ENCODE peak calls at places on chromosome X, in four cellular contexts. One of them, this sample, is unnamed.

GRCh38 chrX:132488819-132489255 is at the start of gene MBNL3:
- DNase-seq in lower leg skin: peak; percentile 28
- DNase-seq in HFF-Myc: no peak
- DNase-seq in NB4: peak; percentile 83
- DNase-seq in this sample: peak; percentile 43

GRCh38 chrX:106302304-106302703 is 134.2 kb downstream of the PWWP3B start:
- DNase-seq in lower leg skin: no peak
- DNase-seq in HFF-Myc: no peak
- DNase-seq in NB4: no peak
- DNase-seq in this sample: no peak

GRCh38 chrX:103886624-103887023 is 54.6 kb upstream of the RAB9B start:
- DNase-seq in lower leg skin: no peak
- DNase-seq in HFF-Myc: no peak
- DNase-seq in NB4: no peak
- DNase-seq in this sample: no peak

GRCh38 chrX:110280954-110281353 is 36.9 kb downstream of the AMMECR1 start:
- DNase-seq in lower leg skin: no peak
- DNase-seq in HFF-Myc: peak; percentile 41
- DNase-seq in NB4: no peak
- DNase-seq in this sample: no peak

GRCh38 chrX:13376857-13377441 is 57.1 kb upstream of the ATXN3L start:
- DNase-seq in lower leg skin: peak; percentile 27
- DNase-seq in HFF-Myc: peak; percentile 78
- DNase-seq in NB4: peak; percentile 60
- DNase-seq in this sample: no peak

GRCh38 chrX:43267652-43268051 is 388.4 kb upstream of the MAOA start:
- DNase-seq in lower leg skin: no peak
- DNase-seq in HFF-Myc: no peak
- DNase-seq in NB4: no peak
- DNase-seq in this sample: no peak

GRCh38 chrX:20500949-20501348 is 234.2 kb upstream of the RPS6KA3 start:
- DNase-seq in lower leg skin: no peak
- DNase-seq in HFF-Myc: no peak
- DNase-seq in NB4: no peak
- DNase-seq in this sample: no peak

GRCh38 chrX:72018277-72019112 is 107.8 kb downstream of the NHSL2 start:
- DNase-seq in lower leg skin: peak; percentile 68
- DNase-seq in HFF-Myc: no peak
- DNase-seq in NB4: peak; percentile 92
- DNase-seq in this sample: peak; percentile 80

GRCh38 chrX:149222040-149222439 is 283.1 kb downstream of the IDS start:
- DNase-seq in lower leg skin: no peak
- DNase-seq in HFF-Myc: no peak
- DNase-seq in NB4: peak; percentile 6
- DNase-seq in this sample: no peak

GRCh38 chrX:79588233-79588632 is 221.1 kb upstream of the ITM2A start:
- DNase-seq in lower leg skin: no peak
- DNase-seq in HFF-Myc: no peak
- DNase-seq in NB4: no peak
- DNase-seq in this sample: no peak

GRCh38 chrX:130594453-130594916 is 192.7 kb downstream of the RBMX2 start:
- DNase-seq in lower leg skin: no peak
- DNase-seq in HFF-Myc: no peak
- DNase-seq in NB4: no peak
- DNase-seq in this sample: no peak

GRCh38 chrX:140733766-140734342 is 24.3 kb downstream of the LINC00632 start:
- DNase-seq in lower leg skin: no peak
- DNase-seq in HFF-Myc: peak; percentile 5
- DNase-seq in NB4: peak; percentile 58
- DNase-seq in this sample: no peak

GRCh38 chrX:13898603-13899002 is 81.7 kb upstream of the GPM6B start:
- DNase-seq in lower leg skin: no peak
- DNase-seq in HFF-Myc: no peak
- DNase-seq in NB4: no peak
- DNase-seq in this sample: no peak

GRCh38 chrX:23634181-23634580 is 33.1 kb upstream of the PRDX4 start:
- DNase-seq in lower leg skin: no peak
- DNase-seq in HFF-Myc: no peak
- DNase-seq in NB4: peak; percentile 11
- DNase-seq in this sample: no peak

GRCh38 chrX:155068165-155068564 is 2.8 kb downstream of the CMC4 start:
- DNase-seq in lower leg skin: no peak
- DNase-seq in HFF-Myc: peak; percentile 32
- DNase-seq in NB4: no peak
- DNase-seq in this sample: no peak

GRCh38 chrX:154398668-154399526 is 720 bp downstream of the RPL10 start:
- DNase-seq in lower leg skin: peak; percentile 84
- DNase-seq in HFF-Myc: no peak
- DNase-seq in NB4: peak; percentile 90
- DNase-seq in this sample: peak; percentile 75

GRCh38 chrX:153953342-153953830 is 8.9 kb upstream of the RENBP start:
- DNase-seq in lower leg skin: no peak
- DNase-seq in HFF-Myc: no peak
- DNase-seq in NB4: peak; percentile 72
- DNase-seq in this sample: peak; percentile 70

GRCh38 chrX:130347336-130347735 is 7.6 kb downstream of the SLC25A14 start:
- DNase-seq in lower leg skin: no peak
- DNase-seq in HFF-Myc: no peak
- DNase-seq in NB4: no peak
- DNase-seq in this sample: no peak

GRCh38 chrX:23559975-23560374 is 107.3 kb upstream of the PRDX4 start:
- DNase-seq in lower leg skin: no peak
- DNase-seq in HFF-Myc: no peak
- DNase-seq in NB4: no peak
- DNase-seq in this sample: no peak

GRCh38 chrX:5936438-5936837 is 292.2 kb downstream of the NLGN4X start:
- DNase-seq in lower leg skin: no peak
- DNase-seq in HFF-Myc: no peak
- DNase-seq in NB4: no peak
- DNase-seq in this sample: no peak

GRCh38 chrX:129655547-129656248 is 942 bp upstream of the APLN start:
- DNase-seq in lower leg skin: no peak
- DNase-seq in HFF-Myc: no peak
- DNase-seq in NB4: peak; percentile 31
- DNase-seq in this sample: no peak

GRCh38 chrX:1212532-1212931 is at the start of gene CRLF2:
- DNase-seq in lower leg skin: no peak
- DNase-seq in HFF-Myc: no peak
- DNase-seq in NB4: peak; percentile 89
- DNase-seq in this sample: no peak

GRCh38 chrX:1210844-1211243 is 1.6 kb downstream of the CRLF2 start:
- DNase-seq in lower leg skin: no peak
- DNase-seq in HFF-Myc: no peak
- DNase-seq in NB4: no peak
- DNase-seq in this sample: no peak

GRCh38 chrX:1215123-1215823 is 2.8 kb upstream of the CRLF2 start:
- DNase-seq in lower leg skin: no peak
- DNase-seq in HFF-Myc: no peak
- DNase-seq in NB4: peak; percentile 51
- DNase-seq in this sample: no peak

GRCh38 chrX:1213971-1214370 is 1.5 kb upstream of the CRLF2 start:
- DNase-seq in lower leg skin: no peak
- DNase-seq in HFF-Myc: no peak
- DNase-seq in NB4: no peak
- DNase-seq in this sample: no peak
- TF ChIP-seq CTCF in lower leg skin: no peak
- TF ChIP-seq CTCF in HFF-Myc: no peak
- TF ChIP-seq CTCF in NB4: no peak
- TF ChIP-seq CTCF in this sample: no peak

GRCh38 chrX:95071052-95071451 is 1397.0 kb downstream of the FAM133A start:
- DNase-seq in lower leg skin: no peak
- DNase-seq in HFF-Myc: no peak
- DNase-seq in NB4: no peak
- DNase-seq in this sample: no peak
- TF ChIP-seq CTCF in lower leg skin: no peak
- TF ChIP-seq CTCF in HFF-Myc: no peak
- TF ChIP-seq CTCF in NB4: no peak
- TF ChIP-seq CTCF in this sample: no peak

GRCh38 chrX:55715847-55716246 is 1.7 kb upstream of the RRAGB start:
- DNase-seq in lower leg skin: no peak
- DNase-seq in HFF-Myc: no peak
- DNase-seq in NB4: peak; percentile 20
- DNase-seq in this sample: no peak
- TF ChIP-seq CTCF in lower leg skin: no peak
- TF ChIP-seq CTCF in HFF-Myc: no peak
- TF ChIP-seq CTCF in NB4: peak; percentile 12
- TF ChIP-seq CTCF in this sample: no peak

GRCh38 chrX:151680805-151681204 is 14.5 kb upstream of the PRRG3 start:
- DNase-seq in lower leg skin: no peak
- DNase-seq in HFF-Myc: no peak
- DNase-seq in NB4: peak; percentile 60
- DNase-seq in this sample: peak; percentile 21
- TF ChIP-seq CTCF in lower leg skin: peak; percentile 30
- TF ChIP-seq CTCF in HFF-Myc: peak; percentile 55
- TF ChIP-seq CTCF in NB4: peak; percentile 56
- TF ChIP-seq CTCF in this sample: peak; percentile 49

GRCh38 chrX:69062493-69062892 is 102.8 kb downstream of the PJA1 start:
- DNase-seq in lower leg skin: no peak
- DNase-seq in HFF-Myc: no peak
- DNase-seq in NB4: no peak
- DNase-seq in this sample: no peak

GRCh38 chrX:69065451-69065850 is 99.8 kb downstream of the PJA1 start:
- DNase-seq in lower leg skin: no peak
- DNase-seq in HFF-Myc: no peak
- DNase-seq in NB4: no peak
- DNase-seq in this sample: no peak

GRCh38 chrX:69066021-69066757 is 99.1 kb downstream of the PJA1 start:
- DNase-seq in lower leg skin: no peak
- DNase-seq in HFF-Myc: no peak
- DNase-seq in NB4: no peak
- DNase-seq in this sample: no peak

GRCh38 chrX:69063486-69063885 is 101.8 kb downstream of the PJA1 start:
- DNase-seq in lower leg skin: no peak
- DNase-seq in HFF-Myc: no peak
- DNase-seq in NB4: no peak
- DNase-seq in this sample: no peak

GRCh38 chrX:69060631-69061408 is 104.4 kb downstream of the PJA1 start:
- DNase-seq in lower leg skin: no peak
- DNase-seq in HFF-Myc: no peak
- DNase-seq in NB4: peak; percentile 4
- DNase-seq in this sample: no peak
- TF ChIP-seq CTCF in lower leg skin: no peak
- TF ChIP-seq CTCF in HFF-Myc: peak; percentile 26
- TF ChIP-seq CTCF in NB4: no peak
- TF ChIP-seq CTCF in this sample: no peak

DNA sequence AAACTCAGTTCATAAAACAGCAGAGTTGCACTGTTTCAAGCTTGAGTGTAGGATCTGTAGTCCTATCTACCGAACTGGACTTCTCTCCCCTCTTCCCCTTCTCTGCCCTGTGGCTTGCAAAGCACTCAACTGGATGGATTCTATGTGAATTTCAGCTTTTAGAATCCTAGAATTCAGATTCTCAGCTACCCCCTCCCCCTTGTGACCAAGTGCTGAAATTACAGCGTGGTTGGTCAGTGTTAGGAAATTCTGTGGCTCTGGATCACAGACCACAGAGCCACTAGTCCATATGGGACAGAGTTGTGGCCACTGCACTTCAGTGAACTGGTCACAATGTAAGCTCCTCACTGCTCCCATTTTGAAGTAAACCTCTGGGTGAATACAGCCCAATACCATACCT is 64.6 kb upstream of the TRPC5 start:
- DNase-seq in lower leg skin: no peak
- DNase-seq in HFF-Myc: no peak
- DNase-seq in NB4: peak; percentile 32
- DNase-seq in this sample: no peak
- TF ChIP-seq CTCF in lower leg skin: no peak
- TF ChIP-seq CTCF in HFF-Myc: peak; percentile 9
- TF ChIP-seq CTCF in NB4: peak; percentile 44
- TF ChIP-seq CTCF in this sample: no peak

GRCh38 chrX:16918979-16919378 is 27.5 kb upstream of the REPS2 start:
- DNase-seq in lower leg skin: no peak
- DNase-seq in HFF-Myc: no peak
- DNase-seq in NB4: no peak
- DNase-seq in this sample: no peak
- TF ChIP-seq CTCF in lower leg skin: no peak
- TF ChIP-seq CTCF in HFF-Myc: no peak
- TF ChIP-seq CTCF in NB4: no peak
- TF ChIP-seq CTCF in this sample: no peak

GRCh38 chrX:7580127-7580526 is 262.8 kb upstream of the VCX start:
- DNase-seq in lower leg skin: no peak
- DNase-seq in HFF-Myc: no peak
- DNase-seq in NB4: no peak
- DNase-seq in this sample: no peak

GRCh38 chrX:7582191-7582590 is 260.8 kb upstream of the VCX start:
- DNase-seq in lower leg skin: no peak
- DNase-seq in HFF-Myc: no peak
- DNase-seq in NB4: no peak
- DNase-seq in this sample: no peak

DNA sequence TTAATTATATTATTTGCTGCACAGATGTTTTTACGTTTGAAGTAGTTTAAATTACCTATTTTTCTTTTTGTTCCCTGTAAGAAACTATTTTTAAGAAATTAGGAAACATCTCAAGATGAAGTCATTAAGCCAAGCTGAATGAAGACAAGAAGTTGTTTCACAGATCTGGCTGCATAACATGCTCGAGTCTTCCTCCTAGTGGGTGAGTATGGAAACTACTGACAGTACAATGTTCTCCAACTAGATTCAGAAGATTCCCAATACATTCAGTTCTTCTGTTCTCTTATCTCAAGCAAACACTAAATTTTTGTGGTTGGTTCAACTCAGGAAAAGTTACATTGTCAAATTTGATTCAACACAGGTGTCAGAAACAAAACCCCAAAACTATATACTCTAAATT is 256.8 kb upstream of the VCX start:
- DNase-seq in lower leg skin: no peak
- DNase-seq in HFF-Myc: peak; percentile 1
- DNase-seq in NB4: peak; percentile 55
- DNase-seq in this sample: no peak
- TF ChIP-seq CTCF in lower leg skin: no peak
- TF ChIP-seq CTCF in HFF-Myc: peak; percentile 18
- TF ChIP-seq CTCF in NB4: peak; percentile 48
- TF ChIP-seq CTCF in this sample: no peak

DNA sequence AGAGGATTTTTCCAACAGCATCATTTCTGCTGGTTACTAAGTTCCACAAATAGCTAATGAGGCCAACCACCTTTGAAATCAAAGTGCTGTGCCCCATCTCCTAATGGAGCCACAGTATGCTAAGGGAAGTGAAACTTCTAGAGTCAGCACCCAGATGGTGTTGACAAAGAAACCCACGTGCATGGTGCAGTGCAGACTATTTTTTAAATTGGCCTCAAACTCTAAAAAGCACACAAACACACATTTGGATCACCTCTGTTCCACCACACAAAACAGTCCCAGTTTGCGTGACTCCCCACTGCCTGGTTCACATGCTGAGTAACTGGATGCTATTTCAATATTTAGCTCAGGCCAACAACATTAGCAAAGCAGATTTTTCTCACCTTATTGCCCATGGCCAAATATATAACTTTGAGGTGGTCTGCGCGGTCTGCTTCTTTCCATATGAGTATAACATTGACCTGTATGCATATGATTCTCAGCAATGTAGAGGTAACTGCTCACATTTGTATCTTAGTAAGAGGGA is 69.9 kb downstream of the AMELX start:
- DNase-seq in lower leg skin: no peak
- DNase-seq in HFF-Myc: no peak
- DNase-seq in NB4: no peak
- DNase-seq in this sample: no peak
- TF ChIP-seq CTCF in lower leg skin: no peak
- TF ChIP-seq CTCF in HFF-Myc: no peak
- TF ChIP-seq CTCF in NB4: no peak
- TF ChIP-seq CTCF in this sample: no peak

This sample was measured in natural killer cell.